ENCODE peak calls at places on chromosome 18, in nine cellular contexts. K, F, T, M, X, P, I, L and J are unnamed samples.

GRCh38 chr18:57789105-57789504 is 14.0 kb downstream of the ATP8B1 start:
- DNase-seq in T (no peak), L (peak; percentile 91), X (no peak), M (peak; percentile 76), I (peak; percentile 25), K (no peak), P (no peak), F (no peak), J (no peak)

GRCh38 chr18:70636991-70637390 is 348.1 kb downstream of the SOCS6 start:
- DNase-seq in P (no peak), K (no peak), I (no peak), F (no peak), M (no peak), T (no peak), X (no peak), L (no peak), J (no peak)

GRCh38 chr18:25332002-25332401 is 20.0 kb downstream of the ZNF521 start:
- DNase-seq in M (no peak), I (no peak), X (no peak), F (no peak), T (no peak), L (no peak), P (no peak), K (no peak), J (no peak)

GRCh38 chr18:50396005-50396404 is 21.2 kb downstream of the SKA1 start:
- DNase-seq in P (peak; percentile 51), K (no peak), F (no peak), I (no peak), T (no peak), L (no peak), X (no peak), M (no peak), J (no peak)

GRCh38 chr18:58991127-58991798 is 126.6 kb downstream of the ZNF532 start:
- DNase-seq in F (no peak), X (no peak), T (no peak), L (peak; percentile 46), P (no peak), K (no peak), I (peak; percentile 48), M (peak; percentile 43), J (no peak)

GRCh38 chr18:67672719-67673118 is 156.2 kb upstream of the DSEL start:
- DNase-seq in L (no peak), X (no peak), I (no peak), P (no peak), K (no peak), F (no peak), M (peak; percentile 18), T (no peak), J (no peak)

GRCh38 chr18:22822024-22822423 is 111.1 kb upstream of the RBBP8 start:
- DNase-seq in I (peak; percentile 52), F (no peak), K (no peak), P (no peak), X (no peak), L (peak; percentile 69), M (peak; percentile 90), T (no peak), J (peak; percentile 93)

GRCh38 chr18:48002933-48003365 is 72.5 kb upstream of the SMAD2 start:
- DNase-seq in I (peak; percentile 73), M (peak; percentile 82), F (no peak), L (peak; percentile 33), P (no peak), K (no peak), T (peak; percentile 64), X (peak; percentile 65), J (peak; percentile 93)

GRCh38 chr18:5943514-5943913 is 48.2 kb upstream of the TMEM200C start:
- DNase-seq in F (peak; percentile 26), P (no peak), M (no peak), K (peak; percentile 29), L (peak; percentile 23), X (no peak), T (no peak), I (no peak), J (peak; percentile 2)

GRCh38 chr18:9792565-9793226 is 84.6 kb downstream of the RAB31 start:
- DNase-seq in M (no peak), T (no peak), P (peak; percentile 60), L (no peak), K (no peak), F (no peak), I (no peak), X (no peak), J (no peak)

GRCh38 chr18:72700961-72701710 is 157.0 kb upstream of the CBLN2 start:
- DNase-seq in I (peak; percentile 53), K (peak; percentile 44), F (no peak), P (no peak), T (no peak), L (peak; percentile 9), M (peak; percentile 38), X (no peak), J (no peak)

GRCh38 chr18:59744271-59744721 is 47.1 kb upstream of the CCBE1 start:
- DNase-seq in I (peak; percentile 88), F (no peak), T (no peak), M (peak; percentile 89), L (peak; percentile 97), P (no peak), K (no peak), X (no peak), J (no peak)

GRCh38 chr18:12768622-12769021 is 65.8 kb downstream of the PSMG2 start:
- DNase-seq in I (peak; percentile 62), K (no peak), X (no peak), T (no peak), M (peak; percentile 33), P (no peak), L (peak; percentile 9), F (no peak), J (no peak)

DNA sequence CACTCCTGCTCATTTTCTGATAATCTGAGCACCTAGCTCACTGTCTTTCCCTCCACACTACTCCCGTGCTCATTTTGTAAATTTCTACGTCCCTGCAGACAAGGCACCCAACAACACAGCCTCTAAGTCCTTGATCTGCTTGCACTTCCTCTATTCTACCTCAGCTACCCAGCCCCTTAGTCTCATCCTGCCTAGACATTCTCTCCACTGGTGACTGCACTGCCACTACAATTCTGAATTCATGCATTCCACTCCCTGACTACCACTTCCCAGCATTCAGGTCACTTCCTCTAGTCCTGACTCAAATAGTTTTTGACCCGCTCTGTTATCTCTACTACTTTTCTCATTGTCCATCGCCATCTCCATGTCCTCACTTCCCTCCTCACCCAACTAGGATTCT is 155.7 kb downstream of the DYM start:
- DNase-seq in L (no peak), I (no peak), M (no peak), P (no peak), X (no peak), T (no peak), K (no peak), F (no peak), J (no peak)
- H3K4me3 ChIP-seq in L (no peak overlapping the region), I (no peak overlapping the region), M (no peak overlapping the region), P (no peak overlapping the region), X (no peak overlapping the region), T (no peak overlapping the region), K (no peak overlapping the region), F (no peak overlapping the region), J (no peak overlapping the region)

GRCh38 chr18:36297419-36298112 is at the start of gene FHOD3:
- DNase-seq in L (peak; percentile 28), X (peak; percentile 84), P (peak; percentile 76), I (peak; percentile 30), K (peak; percentile 92), M (peak; percentile 70), F (peak; percentile 18), T (peak; percentile 79), J (no peak)

GRCh38 chr18:36295214-36295613 is 2.3 kb upstream of the FHOD3 start:
- DNase-seq in M (no peak), I (no peak), K (no peak), P (no peak), T (no peak), F (no peak), L (no peak), X (no peak), J (no peak)

GRCh38 chr18:36295880-36296301 is 1.6 kb upstream of the FHOD3 start:
- DNase-seq in T (no peak), I (no peak), K (no peak), F (no peak), X (no peak), L (no peak), M (no peak), P (no peak), J (no peak)

GRCh38 chr18:36298113-36298701 is 694 bp downstream of the FHOD3 start:
- DNase-seq in I (no peak), X (peak; percentile 62), P (no peak), K (peak; percentile 61), M (no peak), L (no peak), T (no peak), F (no peak), J (no peak)

DNA sequence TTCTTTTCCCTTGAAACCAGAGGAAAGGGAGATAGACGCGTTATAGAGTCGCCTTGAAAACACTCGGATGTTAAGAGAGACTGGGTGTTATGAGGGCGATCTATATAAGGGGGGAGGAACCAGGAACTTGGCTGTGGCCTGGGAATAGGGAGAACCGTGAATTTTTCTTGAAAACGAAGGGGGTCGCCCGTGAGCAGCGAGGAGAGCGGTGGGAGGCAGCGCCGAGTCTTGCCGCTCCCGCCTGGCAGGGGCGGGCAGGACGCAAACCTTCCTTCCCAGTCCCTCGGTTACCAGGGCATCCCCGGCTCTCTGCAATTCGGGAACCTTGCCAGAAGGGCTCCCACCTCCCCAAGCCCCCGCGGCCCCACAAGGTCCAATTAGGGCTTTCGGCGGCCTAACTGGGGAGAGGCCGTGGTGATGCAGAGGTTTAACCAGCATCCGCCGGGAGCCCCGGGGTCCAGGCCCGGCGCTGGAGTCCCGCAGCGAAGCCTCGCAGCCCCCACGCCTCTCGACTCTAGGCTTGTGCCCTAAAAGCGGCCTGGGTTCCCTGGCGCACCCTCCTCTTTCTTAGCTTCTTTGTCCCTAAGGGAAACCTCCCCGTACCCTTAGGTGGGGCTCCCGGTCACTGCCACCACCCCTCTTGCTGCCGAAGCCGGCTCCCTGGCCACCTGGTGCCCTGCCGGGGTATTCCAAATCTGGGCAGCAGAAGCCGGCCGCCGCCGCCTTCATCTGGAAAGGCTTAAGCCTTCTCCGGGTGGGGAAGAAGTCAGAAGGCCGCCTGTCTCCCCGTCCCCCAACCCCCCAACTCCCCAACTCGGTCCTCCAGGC is 708 bp upstream of the FHOD3 start:
- DNase-seq in I (peak; percentile 70), K (peak; percentile 79), F (peak; percentile 48), X (peak; percentile 75), T (peak; percentile 83), P (peak; percentile 67), M (peak; percentile 83), L (peak; percentile 64), J (peak; percentile 60)
- TF ChIP-seq CTCF in I (peak; percentile 30), K (peak; percentile 42), F (peak; percentile 63), X (peak; percentile 20), T (peak; percentile 15), P (peak; percentile 58), M (peak; percentile 65), L (peak; percentile 54), J (peak; percentile 63)

GRCh38 chr18:64009305-64009704 is 39.4 kb downstream of the SERPINB8 start:
- DNase-seq in L (no peak), K (no peak), X (no peak), T (no peak), M (no peak), I (no peak), F (no peak), P (no peak), J (no peak)
- H3K4me3 ChIP-seq in L (no peak overlapping the region), K (no peak overlapping the region), X (no peak overlapping the region), T (no peak overlapping the region), M (no peak overlapping the region), I (no peak overlapping the region), F (no peak overlapping the region), P (no peak overlapping the region), J (no peak overlapping the region)

DNA sequence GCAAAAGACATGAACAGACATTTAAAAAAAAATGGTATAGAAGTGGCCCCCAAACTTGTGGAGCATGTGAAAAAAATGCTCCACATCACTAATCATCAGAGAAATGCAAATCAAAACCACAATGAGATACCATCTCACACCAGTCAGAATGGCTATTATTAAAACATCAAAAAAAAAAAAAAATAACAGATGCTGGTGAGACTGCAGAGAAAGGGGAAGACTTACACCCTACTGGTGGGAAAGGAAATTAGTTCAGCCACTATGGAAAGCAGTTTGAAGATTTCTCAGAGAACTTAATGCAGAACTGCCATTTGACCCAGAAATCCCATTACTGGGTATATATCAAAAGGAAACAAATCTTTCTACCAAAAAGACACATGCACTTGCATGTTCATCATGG is 164.8 kb downstream of the RIT2 start:
- DNase-seq in P (no peak), X (no peak), M (no peak), K (no peak), F (no peak), T (no peak), L (no peak), I (no peak), J (no peak)
- TF ChIP-seq CTCF in P (no peak), X (no peak), M (no peak), K (no peak), F (no peak), T (no peak), L (no peak), I (no peak), J (no peak)